ENCODE peak calls at places on chromosome 6, in six cellular contexts. R is AG10803, G is fibroblast of pulmonary artery, B is A549, P is endothelial cell of umbilical vein, M is GM06990. Q is an unnamed sample.

GRCh38 chr6:47524136-47524840 is 46.7 kb downstream of the CD2AP start:
- DNase-seq in M (no peak), R (peak; percentile 53), P (peak; percentile 27), G (peak; percentile 39), B (no peak), Q (peak; percentile 22)

GRCh38 chr6:27630727-27631613 is 158.1 kb upstream of the ZNF184 start:
- DNase-seq in B (peak; percentile 88), P (peak; percentile 41), M (peak; percentile 78), R (no peak), G (peak; percentile 57), Q (peak; percentile 85)

GRCh38 chr6:129281173-129281796 is 398.3 kb downstream of the LAMA2 start:
- DNase-seq in G (no peak), B (no peak), P (no peak), M (no peak), R (no peak), Q (no peak)

GRCh38 chr6:158050955-158051354 is 69.3 kb downstream of the SYNJ2 start:
- DNase-seq in B (no peak), G (no peak), P (no peak), M (no peak), R (peak; percentile 86), Q (no peak)

GRCh38 chr6:38509713-38510112 is 130.0 kb downstream of the BTBD9 start:
- DNase-seq in B (peak; percentile 35), R (peak; percentile 72), M (no peak), G (peak; percentile 49), P (no peak), Q (peak; percentile 77)

GRCh38 chr6:170358496-170358895 is 51.9 kb downstream of the FAM120B start:
- DNase-seq in B (no peak), R (no peak), P (no peak), M (no peak), G (no peak), Q (no peak)

GRCh38 chr6:104954091-104954797 is 2.7 kb upstream of the LIN28B start:
- DNase-seq in R (no peak), M (no peak), B (peak; percentile 17), G (no peak), P (no peak), Q (no peak)

GRCh38 chr6:98839788-98840361 is 5.5 kb downstream of the POU3F2 start:
- DNase-seq in M (no peak), B (peak; percentile 21), R (peak; percentile 16), P (no peak), G (peak; percentile 33), Q (peak; percentile 55)

GRCh38 chr6:130906736-130907381 is 79.7 kb downstream of the SMLR1 start:
- DNase-seq in M (no peak), B (no peak), G (peak; percentile 71), R (peak; percentile 64), P (peak; percentile 20), Q (peak; percentile 69)

GRCh38 chr6:138847884-138848283 is 52.0 kb downstream of the ECT2L start:
- DNase-seq in P (no peak), G (no peak), R (peak; percentile 10), B (no peak), M (no peak), Q (peak; percentile 23)

GRCh38 chr6:128259735-128260685 is 260.4 kb downstream of the PTPRK start:
- DNase-seq in B (no peak), M (no peak), R (no peak), P (no peak), G (no peak), Q (no peak)
- H3K4me3 ChIP-seq in B (no peak overlapping the region), M (peak overlapping the region; percentile 1), R (peak overlapping the region; percentile 37), P (no peak overlapping the region), G (no peak overlapping the region), Q (no peak overlapping the region)

DNA sequence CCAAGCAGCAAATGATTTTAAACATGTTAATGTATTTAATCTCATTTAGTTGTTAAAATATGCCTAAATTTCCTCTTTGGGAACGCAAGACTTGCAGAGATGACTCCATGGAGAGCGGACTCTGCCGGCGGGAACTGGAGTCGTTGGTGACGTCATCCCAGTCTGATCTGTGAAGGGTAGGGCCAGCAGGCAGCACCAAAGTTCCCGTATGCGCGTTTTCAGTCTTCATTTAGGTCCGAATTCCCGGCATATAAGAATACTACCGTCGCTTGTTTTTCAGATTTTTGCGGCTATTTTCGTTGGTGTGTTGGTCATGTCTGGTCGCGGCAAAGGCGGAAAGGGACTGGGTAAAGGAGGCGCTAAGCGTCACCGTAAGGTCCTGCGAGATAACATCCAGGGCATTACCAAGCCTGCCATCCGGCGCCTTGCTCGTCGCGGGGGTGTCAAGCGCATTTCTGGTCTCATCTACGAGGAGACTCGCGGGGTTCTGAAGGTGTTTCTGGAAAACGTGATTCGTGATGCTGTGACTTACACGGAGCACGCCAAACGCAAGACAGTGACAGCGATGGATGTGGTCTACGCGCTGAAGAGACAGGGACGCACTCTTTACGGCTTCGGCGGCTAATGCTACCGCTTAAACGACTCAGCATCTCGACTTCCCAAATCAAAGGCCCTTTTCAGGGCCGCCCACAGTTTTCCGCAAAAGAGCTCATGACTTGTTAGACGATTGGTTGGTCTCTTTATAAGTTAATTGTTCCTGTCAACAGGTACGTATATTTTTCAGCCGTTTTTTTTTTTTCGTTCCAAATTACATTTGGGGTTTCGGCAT is 117.3 kb downstream of the HFE start:
- DNase-seq in G (peak; percentile 99), R (peak; percentile 99), M (peak; percentile 89), P (peak; percentile 99), B (peak; percentile 97), Q (peak; percentile 100)
- TF ChIP-seq CTCF in G (peak; percentile 31), R (peak; percentile 49), M (peak; percentile 55), P (peak; percentile 31), B (no peak), Q (peak; percentile 20)

DNA sequence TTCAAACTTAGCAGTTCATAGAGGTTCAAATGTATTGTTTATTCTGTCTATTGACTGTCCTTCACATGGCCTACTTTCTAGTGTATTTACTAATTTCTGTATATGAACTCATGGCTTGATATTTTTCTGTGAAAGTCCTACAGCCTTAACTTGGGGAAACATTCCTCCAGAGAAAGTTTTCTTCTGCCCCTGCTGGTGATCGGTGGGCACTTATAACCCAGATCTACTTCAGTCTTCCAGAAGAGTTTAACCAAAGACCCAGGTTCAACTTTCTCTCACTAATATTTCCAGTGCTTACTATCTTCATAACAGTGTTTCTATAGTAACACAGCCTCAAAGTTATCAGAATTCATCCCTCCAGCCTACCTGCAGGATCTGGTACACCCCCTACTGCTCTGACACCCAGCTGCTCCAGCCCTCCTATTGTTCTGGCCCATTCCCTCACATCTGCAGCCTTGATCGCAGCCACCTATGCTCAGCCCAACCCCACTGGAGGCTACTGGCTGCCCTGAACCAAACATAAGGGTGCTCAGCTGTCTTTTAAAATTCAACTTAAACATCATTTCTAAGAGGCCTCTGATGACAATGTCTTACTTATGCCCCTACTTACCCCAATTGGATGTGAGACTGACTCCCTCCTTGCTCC is 72.3 kb downstream of the TBX18 start:
- DNase-seq in P (no peak), R (no peak), B (no peak), G (no peak), M (no peak), Q (no peak)
- H3K4me3 ChIP-seq in P (no peak overlapping the region), R (no peak overlapping the region), B (no peak overlapping the region), G (no peak overlapping the region), M (no peak overlapping the region), Q (no peak overlapping the region)

GRCh38 chr6:159298840-159299239 is 129.6 kb downstream of the FNDC1 start:
- DNase-seq in P (no peak), G (no peak), M (no peak), R (no peak), B (no peak), Q (no peak)
- TF ChIP-seq CTCF in P (no peak), G (no peak), M (peak; percentile 13), R (no peak), B (no peak), Q (no peak)